ENCODE peak calls at places on chromosomes 3 and 15, in five cellular contexts. X is lung, L is kidney, R is dorsolateral prefrontal cortex, J is PC-3. G is an unnamed sample.

GRCh38 chr3:128788268-128788869 is 62.4 kb downstream of the RAB7A start:
- DNase-seq in X (no peak), L (no peak), R (no peak), J (no peak), G (no peak)

GRCh38 chr3:71111784-71112440 is 471.6 kb downstream of the FOXP1 start:
- DNase-seq in R (no peak), X (no peak), J (peak), L (no peak), G (peak)

GRCh38 chr3:158725348-158725966 is 6.8 kb downstream of the RARRES1 start:
- DNase-seq in J (peak), L (peak), X (peak), R (no peak), G (peak)

GRCh38 chr3:48157215-48157840 is 30.9 kb downstream of the CDC25A start:
- DNase-seq in X (no peak), L (no peak), R (no peak), J (peak), G (peak)

GRCh38 chr3:126052196-126053058 is 31.5 kb downstream of the SLC41A3 start:
- DNase-seq in X (peak), L (no peak), R (no peak), J (no peak), G (no peak)

GRCh38 chr3:124174910-124175874 is 183.3 kb upstream of the ROPN1 start:
- DNase-seq in R (no peak), X (no peak), L (no peak), J (no peak), G (no peak)

GRCh38 chr15:45439521-45439931 is 61.2 kb upstream of the GATM start:
- DNase-seq in X (no peak), L (no peak), J (no peak), R (no peak), G (no peak)

GRCh38 chr3:149376728-149377407 is 581 bp downstream of the TM4SF1 start:
- DNase-seq in L (no peak), R (no peak), X (no peak), J (peak), G (peak)

GRCh38 chr3:4340411-4341335 is 37.5 kb downstream of the SETMAR start:
- DNase-seq in R (no peak), L (no peak), J (no peak), X (no peak), G (no peak)

GRCh38 chr15:39429898-39430357 is 151.0 kb upstream of the THBS1 start:
- DNase-seq in L (no peak), X (no peak), J (peak), R (no peak), G (peak)

DNA sequence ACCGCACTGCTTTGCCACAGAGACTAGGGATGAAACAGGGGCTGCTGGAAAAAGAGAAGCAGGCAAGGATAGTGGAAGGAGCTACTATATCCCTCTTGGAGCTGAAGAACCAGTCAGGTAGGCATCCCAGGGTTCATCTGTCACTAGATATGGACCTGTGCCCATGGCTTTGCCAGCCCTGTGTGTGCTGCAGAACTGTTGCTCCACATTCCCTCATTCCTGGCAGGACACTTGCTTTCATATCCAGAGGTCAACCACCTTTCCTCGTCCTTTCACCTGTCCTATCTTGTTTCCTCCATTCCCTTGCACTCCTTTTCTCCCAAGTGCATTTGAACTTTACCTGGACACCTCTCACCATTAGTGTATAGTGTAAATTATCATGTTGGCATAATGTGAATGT is 12.0 kb downstream of the SNRK start:
- DNase-seq in X (no peak), J (no peak), R (no peak), L (no peak), G (no peak)
- H3K4me3 ChIP-seq in X (no peak), J (no peak), R (no peak), L (peak), G (no peak)

DNA sequence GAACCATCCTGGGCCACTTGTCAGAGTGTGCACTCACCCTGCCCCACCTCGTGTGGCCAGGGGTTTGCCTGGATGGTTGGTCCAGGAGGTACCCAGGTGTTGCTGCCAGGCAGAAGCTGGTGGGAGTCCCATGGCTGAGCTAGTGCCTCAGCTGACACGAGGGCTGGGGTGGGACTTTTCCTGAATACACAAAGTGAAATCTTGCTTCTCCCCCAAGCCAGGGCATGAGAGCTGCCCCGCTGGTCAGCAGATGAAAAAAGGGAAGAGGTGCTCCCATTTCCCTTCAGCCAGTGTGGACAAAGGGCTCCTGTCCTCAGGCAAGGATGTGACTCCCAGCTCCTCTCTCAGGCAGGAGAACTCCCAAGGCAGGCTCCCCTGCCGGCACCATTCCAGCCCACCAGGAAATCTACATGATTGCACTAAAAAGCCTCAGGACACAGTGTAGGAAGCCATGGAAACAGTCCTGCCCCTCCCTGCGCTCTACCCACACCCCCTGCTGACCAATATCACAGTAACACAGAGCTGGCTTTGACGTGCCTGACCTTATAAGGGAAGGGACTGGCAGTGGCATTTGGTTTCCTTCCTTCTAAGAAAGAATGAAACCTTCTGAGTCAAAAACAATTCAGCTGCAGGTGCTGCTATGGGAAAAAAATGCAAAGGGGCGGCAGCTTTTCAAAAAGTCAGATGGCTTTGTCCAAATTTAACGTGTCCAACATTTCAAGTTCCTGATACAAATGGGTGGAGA is 33.9 kb downstream of the MYO5C start:
- DNase-seq in J (peak), X (peak), R (no peak), L (peak), G (peak)
- TF ChIP-seq CTCF in J (no peak), X (no peak), R (no peak), L (no peak), G (no peak)

GRCh38 chr15:86624261-86625036 is 544.8 kb downstream of the AGBL1 start:
- DNase-seq in X (peak), L (peak), R (no peak), J (peak), G (peak)
- H3K4me3 ChIP-seq in X (no peak), L (no peak), R (no peak), J (no peak), G (no peak)

DNA sequence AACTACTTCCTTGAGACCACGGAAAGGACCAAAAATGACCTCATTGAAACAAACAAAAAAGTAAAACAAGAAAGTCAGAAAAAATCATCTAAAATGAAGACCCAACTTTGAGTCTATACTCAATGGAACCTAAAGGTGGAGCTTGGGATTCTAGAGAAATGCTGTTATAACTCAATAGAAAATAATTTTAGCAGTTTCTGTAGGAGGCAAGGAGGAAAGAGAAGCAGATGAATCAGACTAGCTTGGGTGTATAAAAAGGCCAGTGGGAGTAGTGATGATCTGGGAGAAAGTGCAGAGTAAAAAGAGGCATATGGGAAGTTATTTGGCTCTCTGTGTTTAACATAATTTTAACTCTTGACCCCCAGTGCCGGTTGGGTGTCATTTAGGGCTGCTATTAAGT is 94.4 kb downstream of the TMCO5A start:
- DNase-seq in L (no peak), J (peak), X (no peak), R (no peak), G (no peak)
- TF ChIP-seq CTCF in L (no peak), J (peak), X (no peak), R (peak), G (no peak)

DNA sequence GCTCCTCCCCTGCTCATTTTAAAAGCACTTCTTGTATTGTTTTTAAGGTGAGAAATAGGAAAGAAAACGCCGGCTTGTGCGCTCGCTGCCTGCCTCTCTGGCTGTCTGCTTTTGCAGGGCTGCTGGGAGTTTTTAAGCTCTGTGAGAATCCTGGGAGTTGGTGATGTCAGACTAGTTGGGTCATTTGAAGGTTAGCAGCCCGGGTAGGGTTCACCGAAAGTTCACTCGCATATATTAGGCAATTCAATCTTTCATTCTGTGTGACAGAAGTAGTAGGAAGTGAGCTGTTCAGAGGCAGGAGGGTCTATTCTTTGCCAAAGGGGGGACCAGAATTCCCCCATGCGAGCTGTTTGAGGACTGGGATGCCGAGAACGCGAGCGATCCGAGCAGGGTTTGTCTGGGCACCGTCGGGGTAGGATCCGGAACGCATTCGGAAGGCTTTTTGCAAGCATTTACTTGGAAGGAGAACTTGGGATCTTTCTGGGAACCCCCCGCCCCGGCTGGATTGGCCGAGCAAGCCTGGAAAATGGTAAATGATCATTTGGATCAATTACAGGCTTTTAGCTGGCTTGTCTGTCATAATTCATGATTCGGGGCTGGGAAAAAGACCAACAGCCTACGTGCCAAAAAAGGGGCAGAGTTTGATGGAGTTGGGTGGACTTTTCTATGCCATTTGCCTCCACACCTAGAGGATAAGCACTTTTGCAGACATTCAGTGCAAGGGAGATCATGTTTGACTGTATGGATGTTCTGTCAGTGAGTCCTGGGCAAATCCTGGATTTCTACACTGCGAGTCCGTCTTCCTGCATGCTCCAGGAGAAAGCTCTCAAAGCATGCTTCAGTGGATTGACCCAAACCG is at the start of gene RARB:
- DNase-seq in X (peak), J (no peak), L (peak), R (no peak), G (peak)
- H3K4me3 ChIP-seq in X (peak), J (no peak), L (peak), R (peak), G (peak)

DNA sequence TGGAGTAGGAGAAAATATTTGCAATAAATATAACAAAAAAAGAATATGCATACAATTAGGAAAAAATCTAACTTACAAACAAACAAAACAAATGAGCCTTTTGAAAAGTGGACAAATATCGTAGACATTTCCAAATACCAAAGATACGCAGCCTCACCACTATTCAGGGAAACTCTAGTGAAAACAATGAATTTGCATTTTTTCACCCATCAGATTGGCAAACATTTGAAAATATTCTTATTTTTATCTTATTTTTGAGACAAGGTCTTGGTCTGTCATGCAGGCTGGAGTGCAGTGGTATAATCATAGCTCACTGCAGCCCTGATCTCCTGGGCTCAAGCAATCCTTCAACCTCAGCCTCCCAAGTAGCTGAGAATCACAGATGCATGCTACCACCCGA is 15.5 kb downstream of the AP3S2 start:
- DNase-seq in X (no peak), R (no peak), J (no peak), L (no peak), G (no peak)
- TF ChIP-seq CTCF in X (no peak), R (no peak), J (no peak), L (no peak), G (no peak)